ENCODE peak calls at places on chromosomes 16 and 17, in six cellular contexts. R is brain microvascular endothelial cell; V is germinal center; J is NCI-H1436; D is CD4-positive, alpha-beta T cell; X is hepatocyte. O is an unnamed sample.

GRCh38 chr16:12484426-12484825 is 319.3 kb downstream of the CPPED1 start:
- DNase-seq in R (no peak), V (no peak), J (no peak), D (no peak), X (no peak), O (no peak)

GRCh38 chr16:86396918-86397317 is 113.4 kb upstream of the FOXF1 start:
- DNase-seq in R (peak), V (no peak), J (no peak), D (no peak), X (peak), O (no peak)

GRCh38 chr16:67463059-67463458 is 17.9 kb downstream of the ATP6V0D1 start:
- DNase-seq in R (no peak), V (no peak), J (no peak), D (no peak), X (no peak), O (no peak)

GRCh38 chr17:37506678-37507077 is 17.0 kb downstream of the DUSP14 start:
- DNase-seq in R (peak), V (no peak), J (no peak), D (no peak), X (peak), O (no peak)

GRCh38 chr16:50643192-50643591 is 37.9 kb downstream of the SNX20 start:
- DNase-seq in R (no peak), V (no peak), J (no peak), D (no peak), X (no peak), O (no peak)

GRCh38 chr16:50841081-50841886 is 99.4 kb downstream of the CYLD start:
- DNase-seq in R (no peak), V (peak), J (no peak), D (peak), X (no peak), O (no peak)

GRCh38 chr16:67301080-67301757 is 21.9 kb downstream of the PLEKHG4 start:
- DNase-seq in R (no peak), V (no peak), J (no peak), D (no peak), X (no peak), O (no peak)

GRCh38 chr16:79250457-79251098 is 350.0 kb downstream of the MAF start:
- DNase-seq in R (no peak), V (no peak), J (no peak), D (no peak), X (no peak), O (no peak)

GRCh38 chr17:82838386-82839063 is 1.3 kb downstream of the ZNF750 start:
- DNase-seq in R (no peak), V (no peak), J (no peak), D (no peak), X (peak), O (peak)

GRCh38 chr16:49183911-49184310 is 97.7 kb downstream of the CBLN1 start:
- DNase-seq in R (no peak), V (peak), J (peak), D (no peak), X (peak), O (no peak)

GRCh38 chr17:66397486-66397885 is 95.1 kb downstream of the PRKCA start:
- DNase-seq in R (no peak), V (no peak), J (no peak), D (no peak), X (no peak), O (no peak)

GRCh38 chr17:41822216-41823140 is 9.7 kb downstream of the FKBP10 start:
- DNase-seq in R (no peak), V (no peak), J (no peak), D (no peak), X (no peak), O (no peak)

GRCh38 chr17:77957215-77957868 is 1.2 kb upstream of the TNRC6C start:
- DNase-seq in R (no peak), V (peak), J (no peak), D (no peak), X (peak), O (no peak)

GRCh38 chr17:47252209-47252608 is 1.4 kb upstream of the ITGB3 start:
- DNase-seq in R (no peak), V (no peak), J (no peak), D (no peak), X (peak), O (no peak)

GRCh38 chr17:51154176-51154575 is 817 bp downstream of the NME1 start:
- DNase-seq in R (no peak), V (no peak), J (no peak), D (no peak), X (no peak), O (no peak)

GRCh38 chr17:2406903-2407790 is 6.3 kb upstream of the MNT start:
- DNase-seq in R (peak), V (no peak), J (no peak), D (no peak), X (peak), O (no peak)

GRCh38 chr16:29710227-29711219 is 31.5 kb downstream of the QPRT start:
- DNase-seq in R (peak), V (peak), J (peak), D (no peak), X (peak), O (no peak)

GRCh38 chr17:74296548-74296936 is 22.5 kb downstream of the DNAI2 start:
- DNase-seq in R (peak), V (no peak), J (peak), D (no peak), X (peak), O (peak)

GRCh38 chr16:14278749-14279148 is 207.6 kb downstream of the MRTFB start:
- DNase-seq in R (no peak), V (no peak), J (no peak), D (no peak), X (no peak), O (no peak)

GRCh38 chr16:85015481-85016177 is 4.3 kb upstream of the ZDHHC7 start:
- DNase-seq in R (no peak), V (no peak), J (no peak), D (no peak), X (no peak), O (no peak)

GRCh38 chr17:30378191-30378796 is 433 bp upstream of the CPD start:
- DNase-seq in R (no peak), V (peak), J (peak), D (peak), X (peak), O (no peak)

GRCh38 chr16:80932725-80933124 is 74.0 kb downstream of the CMC2 start:
- DNase-seq in R (peak), V (no peak), J (no peak), D (no peak), X (no peak), O (peak)

GRCh38 chr17:31888124-31888523 is 13.4 kb downstream of the UTP6 start:
- DNase-seq in R (no peak), V (peak), J (no peak), D (no peak), X (no peak), O (no peak)

GRCh38 chr16:87107221-87107620 is 210.0 kb downstream of the C16orf95 start:
- DNase-seq in R (no peak), V (no peak), J (no peak), D (no peak), X (no peak), O (no peak)

GRCh38 chr17:17675925-17676534 is 5.2 kb upstream of the RAI1 start:
- DNase-seq in R (no peak), V (no peak), J (no peak), D (no peak), X (peak), O (no peak)

O was measured in lung.